ENCODE peak calls at places on chromosome 21, in four cellular contexts. U is H9, W is adrenal gland, G is PC-3. R is an unnamed sample. For H3K4me1, the result is how much of the 10 kb centered on the place peaks cover.

GRCh38 chr21:15895142-15896106 is 165.6 kb downstream of the USP25 start:
- DNase-seq in U (no peak), G (no peak), W (no peak), R (peak)

GRCh38 chr21:29849735-29850176 is 90.0 kb downstream of the GRIK1 start:
- DNase-seq in G (peak), W (peak), U (peak), R (peak)

GRCh38 chr21:19237603-19238002 is 834.0 kb upstream of the TMPRSS15 start:
- DNase-seq in U (no peak), G (no peak), W (no peak), R (no peak)

GRCh38 chr21:41817228-41817627 is 50.4 kb upstream of the RIPK4 start:
- DNase-seq in W (peak), U (peak), G (peak), R (peak)

GRCh38 chr21:25254491-25255174 is 352.6 kb downstream of the MRPL39 start:
- DNase-seq in W (no peak), U (no peak), G (no peak), R (no peak)

GRCh38 chr21:15061747-15062146 is 3.1 kb downstream of the NRIP1 start:
- DNase-seq in G (no peak), W (no peak), U (no peak), R (no peak)

GRCh38 chr21:41754481-41754891 is 12.4 kb downstream of the RIPK4 start:
- DNase-seq in U (peak), W (no peak), G (no peak), R (no peak)

GRCh38 chr21:28334407-28334806 is 658.3 kb downstream of the LTN1 start:
- DNase-seq in U (no peak), G (peak), W (no peak), R (no peak)

GRCh38 chr21:41677671-41678015 is 89.2 kb downstream of the RIPK4 start:
- DNase-seq in G (peak), W (no peak), U (no peak), R (no peak)

GRCh38 chr21:31644648-31645047 is 14.8 kb upstream of the SOD1 start:
- DNase-seq in G (no peak), U (no peak), W (no peak), R (no peak)

GRCh38 chr21:17053321-17053720 is 459.5 kb upstream of the CXADR start:
- DNase-seq in G (no peak), W (no peak), U (no peak), R (no peak)

GRCh38 chr21:32693581-32693980 is 34.2 kb downstream of the SYNJ1 start:
- DNase-seq in U (no peak), W (no peak), G (no peak), R (no peak)

GRCh38 chr21:35227774-35228173 is 178.7 kb upstream of the RUNX1 start:
- DNase-seq in G (no peak), U (no peak), W (no peak), R (no peak)

GRCh38 chr21:43623588-43623987 is 35.7 kb downstream of the HSF2BP start:
- DNase-seq in W (no peak), G (no peak), U (no peak), R (no peak)

GRCh38 chr21:40507978-40508377 is 339.0 kb downstream of the DSCAM start:
- DNase-seq in G (peak), U (no peak), W (no peak), R (peak)

GRCh38 chr21:16304700-16305099 is 574.9 kb downstream of the USP25 start:
- DNase-seq in U (no peak), W (no peak), G (no peak), R (no peak)

GRCh38 chr21:27365394-27365793 is 398.5 kb upstream of the ADAMTS5 start:
- DNase-seq in G (peak), W (no peak), U (no peak), R (no peak)

GRCh38 chr21:20949884-20950283 is 48.3 kb upstream of the NCAM2 start:
- DNase-seq in W (no peak), G (no peak), U (no peak), R (no peak)

GRCh38 chr21:16420086-16420724 is 690.4 kb downstream of the USP25 start:
- DNase-seq in W (peak), G (no peak), U (no peak), R (peak)

GRCh38 chr21:35266546-35266945 is 217.4 kb upstream of the RUNX1 start:
- DNase-seq in U (no peak), G (no peak), W (no peak), R (no peak)

GRCh38 chr21:42997053-42997452 is 22.7 kb downstream of the PKNOX1 start:
- DNase-seq in U (no peak), G (no peak), W (peak), R (peak)

GRCh38 chr21:35348686-35349085 is 299.6 kb upstream of the RUNX1 start:
- DNase-seq in G (no peak), U (no peak), W (no peak), R (peak)

GRCh38 chr21:35084869-35085268 is 35.8 kb upstream of the RUNX1 start:
- DNase-seq in U (no peak), G (peak), W (no peak), R (peak)

GRCh38 chr21:26715878-26716506 is 129.2 kb downstream of the ADAMTS1 start:
- DNase-seq in W (peak), U (peak), G (peak), R (peak)

GRCh38 chr21:42427809-42428419 is 24.2 kb downstream of the UBASH3A start:
- DNase-seq in G (no peak), W (no peak), U (no peak), R (no peak)

GRCh38 chr21:35178812-35179211 is 129.7 kb upstream of the RUNX1 start:
- DNase-seq in W (no peak), U (no peak), G (peak), R (peak)

GRCh38 chr21:35583566-35584216 is 476.6 kb downstream of the SETD4 start:
- DNase-seq in W (no peak), U (no peak), G (no peak), R (no peak)

GRCh38 chr21:34886554-34887385 is 162.3 kb downstream of the RUNX1 start:
- DNase-seq in U (peak), W (peak), G (peak), R (no peak)

GRCh38 chr21:26756491-26757159 is 88.6 kb downstream of the ADAMTS1 start:
- DNase-seq in U (no peak), W (no peak), G (no peak), R (peak)

GRCh38 chr21:15080504-15080903 is 15.7 kb upstream of the NRIP1 start:
- DNase-seq in G (no peak), W (no peak), U (no peak), R (no peak)

GRCh38 chr21:40847956-40848355 is 998 bp upstream of the DSCAM start:
- DNase-seq in G (no peak), U (no peak), W (no peak), R (no peak)

GRCh38 chr21:41726970-41727783 is 39.7 kb downstream of the RIPK4 start:
- DNase-seq in W (no peak), G (peak), U (no peak), R (peak)

GRCh38 chr21:28229811-28230210 is 762.9 kb downstream of the LTN1 start:
- DNase-seq in W (no peak), G (peak), U (no peak), R (peak)

GRCh38 chr21:34736116-34736870 is 67.5 kb downstream of the CLIC6 start:
- DNase-seq in U (no peak), G (peak), W (no peak), R (peak)

GRCh38 chr21:16870116-16870515 is 642.7 kb upstream of the CXADR start:
- DNase-seq in G (no peak), U (no peak), W (no peak), R (no peak)

DNA sequence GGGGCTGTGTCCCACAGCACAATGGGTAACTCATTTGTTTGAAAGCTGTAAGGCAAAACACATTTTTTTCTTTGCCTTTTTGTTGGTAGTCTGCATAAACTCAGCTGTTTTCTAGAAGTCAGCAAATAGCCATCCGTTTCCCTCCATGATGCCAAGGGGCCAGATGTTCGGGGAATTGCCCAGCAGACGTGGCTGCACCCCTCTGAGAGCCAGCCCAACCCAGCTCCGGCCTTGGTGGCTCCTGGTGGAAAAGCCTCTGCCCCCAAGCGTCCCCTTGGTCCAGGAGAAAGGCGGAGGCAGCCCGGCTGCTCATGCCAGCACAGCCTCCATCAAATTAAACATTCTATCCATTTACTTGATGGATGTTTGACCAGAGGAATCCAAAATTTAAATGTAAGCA is 58.3 kb upstream of the ADARB1 start:
- DNase-seq in G (no peak), W (no peak), U (no peak), R (no peak)
- H3K4me1 ChIP-seq in G (under half), W (under half), U (under half), R (under half)

DNA sequence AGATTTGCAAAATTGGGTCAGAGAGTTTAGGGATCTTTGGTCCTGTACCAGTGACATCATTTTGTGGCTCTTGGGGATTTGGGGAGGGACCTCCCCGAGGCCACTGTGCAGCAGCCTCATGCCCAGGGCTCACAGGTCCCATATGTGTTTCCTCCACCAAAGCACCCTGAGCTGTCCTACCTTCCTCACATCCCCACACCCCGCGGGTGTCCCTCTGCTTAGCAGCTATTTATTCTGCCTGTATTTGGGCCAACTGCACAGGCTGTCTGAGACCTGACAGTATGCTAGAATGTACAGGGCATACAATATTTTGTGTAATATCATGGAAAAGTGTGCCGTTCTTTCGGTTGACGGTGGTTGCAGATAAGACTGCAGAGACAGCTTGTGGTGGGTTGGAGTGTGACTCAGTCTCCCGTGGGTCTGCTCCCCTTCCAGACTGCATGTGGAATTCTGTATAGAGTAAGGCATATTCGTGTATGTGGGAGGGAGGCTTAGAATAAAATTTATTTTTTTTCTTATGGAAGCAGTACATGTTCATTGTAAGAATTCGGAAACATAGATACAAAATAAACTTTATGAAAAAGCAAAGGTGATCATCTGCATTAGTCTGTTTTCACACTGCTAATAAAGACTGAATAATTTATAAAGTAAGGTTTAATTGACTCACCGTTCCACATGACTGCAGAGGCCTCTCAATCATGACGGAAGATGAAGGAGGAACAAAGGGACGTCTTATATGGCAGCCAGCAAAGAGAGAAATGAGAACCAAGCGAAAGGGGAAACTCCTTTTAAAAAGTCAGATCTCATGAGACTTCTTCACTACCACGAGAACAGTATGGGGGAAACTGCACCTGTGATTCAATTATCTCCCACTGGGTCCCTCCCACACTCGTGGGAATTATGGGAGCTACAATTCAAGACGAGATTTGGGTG is 84.4 kb downstream of the ADARB1 start:
- DNase-seq in G (no peak), W (no peak), U (no peak), R (no peak)
- H3K4me1 ChIP-seq in G (under half), W (under half), U (under half), R (under half)

GRCh38 chr21:45410865-45411809 is 6.2 kb downstream of the COL18A1 start:
- DNase-seq in U (no peak), G (no peak), W (peak), R (no peak)
- H3K4me1 ChIP-seq in U (under half), G (under half), W (under half), R (under half)

GRCh38 chr21:36701912-36702621 is 3.2 kb downstream of the SIM2 start:
- DNase-seq in G (peak), W (no peak), U (peak), R (no peak)
- H3K4me1 ChIP-seq in G (under half), W (under half), U (under half), R (under half)

DNA sequence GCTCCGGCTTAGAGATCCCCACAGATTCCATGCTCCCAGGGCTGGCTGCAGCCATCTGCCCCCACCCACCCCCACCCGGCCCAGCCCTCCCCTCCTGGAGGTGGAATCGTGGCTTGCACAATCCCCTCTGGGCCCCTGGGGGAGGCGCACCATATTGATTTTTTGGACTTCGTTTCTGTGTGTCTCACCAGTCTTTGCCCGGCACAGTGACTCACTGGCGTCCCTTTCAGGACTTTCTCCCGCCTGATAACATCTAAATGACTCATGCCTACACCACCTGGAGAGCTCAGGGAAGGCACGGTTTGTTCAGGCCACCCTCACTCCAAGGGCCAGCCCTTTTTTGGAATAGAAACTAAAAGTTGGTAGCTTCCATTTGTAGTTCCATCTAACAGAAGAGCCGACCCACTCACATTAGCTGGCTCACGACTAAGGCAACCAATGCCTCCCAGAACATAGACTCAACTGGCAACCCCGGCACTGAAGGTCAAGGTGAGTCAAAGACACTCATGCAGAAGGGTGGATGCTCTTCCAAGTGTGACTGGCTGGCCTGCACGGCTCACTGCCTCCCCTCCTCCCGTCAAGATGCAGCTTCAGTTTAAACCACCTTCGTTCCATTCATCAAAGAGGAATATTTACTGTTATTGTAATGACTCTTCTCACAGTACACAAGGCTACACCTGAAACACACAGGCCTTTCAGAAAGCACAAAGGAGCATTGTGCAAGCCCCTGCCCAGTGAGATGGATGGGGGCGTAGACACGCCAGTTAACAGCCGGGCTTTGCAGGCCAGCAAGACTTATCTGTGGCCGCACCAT is 18.1 kb upstream of the ETS2 start:
- DNase-seq in U (peak), G (peak), W (no peak), R (peak)
- H3K4me1 ChIP-seq in U (under half), G (under half), W (under half), R (under half)

GRCh38 chr21:38813143-38813542 is 7.4 kb downstream of the ETS2 start:
- DNase-seq in W (no peak), G (no peak), U (peak), R (no peak)

GRCh38 chr21:38816400-38816973 is 10.8 kb downstream of the ETS2 start:
- DNase-seq in W (no peak), U (no peak), G (no peak), R (no peak)

GRCh38 chr21:38813554-38813953 is 7.8 kb downstream of the ETS2 start:
- DNase-seq in U (no peak), W (no peak), G (no peak), R (no peak)

GRCh38 chr21:38815060-38815405 is 9.3 kb downstream of the ETS2 start:
- DNase-seq in U (no peak), G (peak), W (no peak), R (peak)

DNA sequence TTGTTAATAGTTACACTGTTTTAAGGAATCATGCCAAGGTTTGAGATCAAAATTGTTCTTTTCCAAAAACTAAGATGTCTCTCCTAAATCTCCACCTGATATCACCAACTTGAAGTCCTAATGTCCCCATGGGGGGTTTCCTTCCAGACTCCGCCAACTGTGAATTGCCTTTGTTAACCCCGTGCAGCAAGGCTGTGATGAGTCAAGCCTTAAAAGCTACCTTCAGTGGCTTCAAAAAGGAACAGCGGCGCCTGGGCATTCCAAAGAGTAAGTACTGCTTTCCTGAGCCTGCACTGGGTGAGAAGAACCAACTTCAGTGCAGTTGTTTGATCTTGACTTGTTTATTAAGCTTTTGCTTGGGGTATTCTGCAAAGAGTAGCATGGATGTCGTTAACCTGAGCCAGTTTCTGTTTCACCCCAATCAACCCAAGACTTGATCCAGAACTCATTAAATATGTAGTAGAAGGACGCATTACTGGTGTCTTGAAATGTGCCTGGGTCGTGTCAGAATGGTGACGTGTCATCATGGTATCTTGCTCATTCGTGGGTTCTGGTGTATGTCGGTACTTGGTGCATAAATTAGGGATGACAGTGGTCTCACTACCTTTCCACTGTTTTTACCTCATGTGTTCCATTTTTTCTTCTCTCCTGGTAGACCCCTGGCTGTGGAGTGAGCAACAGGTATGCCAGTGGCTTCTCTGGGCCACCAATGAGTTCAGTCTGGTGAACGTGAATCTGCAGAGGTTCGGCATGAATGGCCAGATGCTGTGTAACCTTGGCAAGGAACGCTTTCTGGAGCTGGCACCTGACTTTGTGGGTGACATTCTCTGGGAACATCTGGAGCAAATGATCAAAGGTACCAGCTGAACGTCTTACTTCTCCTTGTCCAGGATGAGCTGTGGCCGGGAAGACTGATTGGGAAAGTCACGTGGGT is 8.7 kb downstream of the ETS2 start:
- DNase-seq in G (no peak), W (no peak), U (peak), R (no peak)
- H3K4me1 ChIP-seq in G (half or more), W (under half), U (under half), R (under half)

R was measured in fibroblast of lung.